ENCODE peak calls at places on chromosomes 16 and 17, in five cellular contexts. Q, G, P, E and B are unnamed samples.

GRCh38 chr17:40209404-40210093 is 9.6 kb upstream of the WIPF2 start:
- DNase-seq in Q (no peak), G (no peak), P (no peak), E (no peak), B (no peak)

GRCh38 chr16:21162661-21163151 is 4.2 kb downstream of the LDAF1 start:
- DNase-seq in Q (no peak), G (no peak), P (peak; percentile 31), E (no peak), B (no peak)

GRCh38 chr16:1781758-1782407 is 488 bp downstream of the SPSB3 start:
- DNase-seq in Q (no peak), G (no peak), P (peak; percentile 26), E (no peak), B (no peak)

GRCh38 chr17:40495140-40495539 is 6.3 kb downstream of the TNS4 start:
- DNase-seq in Q (no peak), G (no peak), P (no peak), E (no peak), B (no peak)

GRCh38 chr17:76386966-76387765 is 2.8 kb downstream of the SPHK1 start:
- DNase-seq in Q (no peak), G (no peak), P (no peak), E (no peak), B (no peak)

GRCh38 chr16:71407731-71408130 is 34.1 kb downstream of the TLE7 start:
- DNase-seq in Q (no peak), G (no peak), P (no peak), E (no peak), B (no peak)

GRCh38 chr17:15966183-15966878 is 21.4 kb downstream of the ADORA2B start:
- DNase-seq in Q (no peak), G (no peak), P (no peak), E (peak; percentile 93), B (no peak)

GRCh38 chr17:76408037-76408849 is 23.8 kb downstream of the SPHK1 start:
- DNase-seq in Q (peak; percentile 77), G (peak; percentile 42), P (no peak), E (peak; percentile 91), B (peak; percentile 68)

GRCh38 chr16:813204-813915 is 12.8 kb upstream of the GNG13 start:
- DNase-seq in Q (no peak), G (no peak), P (peak; percentile 45), E (peak; percentile 30), B (peak; percentile 45)

GRCh38 chr16:67963325-67964321 is 4.8 kb downstream of the SLC12A4 start:
- DNase-seq in Q (no peak), G (no peak), P (no peak), E (no peak), B (no peak)

GRCh38 chr16:35370617-35371016 is 1911.2 kb downstream of the TP53TG3F start:
- DNase-seq in Q (no peak), G (no peak), P (no peak), E (no peak), B (no peak)

GRCh38 chr17:78349831-78350631 is 9.8 kb downstream of the SOCS3 start:
- DNase-seq in Q (no peak), G (no peak), P (no peak), E (no peak), B (no peak)

GRCh38 chr16:22369221-22369811 is 5.1 kb downstream of the CDR2 start:
- DNase-seq in Q (no peak), G (no peak), P (no peak), E (peak; percentile 15), B (peak; percentile 41)

GRCh38 chr17:41692722-41693521 is 4.2 kb downstream of the EIF1 start:
- DNase-seq in Q (no peak), G (no peak), P (no peak), E (no peak), B (peak; percentile 39)

GRCh38 chr17:16933317-16934132 is 38.4 kb downstream of the TNFRSF13B start:
- DNase-seq in Q (no peak), G (no peak), P (peak; percentile 58), E (peak; percentile 22), B (no peak)

GRCh38 chr17:67021718-67022450 is 22.5 kb upstream of the CACNG1 start:
- DNase-seq in Q (no peak), G (no peak), P (no peak), E (no peak), B (no peak)

GRCh38 chr17:76174072-76174471 is 33.0 kb upstream of the FOXJ1 start:
- DNase-seq in Q (no peak), G (no peak), P (no peak), E (no peak), B (no peak)

GRCh38 chr16:1613728-1614225 is 1.6 kb downstream of the CRAMP1 start:
- DNase-seq in Q (no peak), G (no peak), P (no peak), E (no peak), B (no peak)

GRCh38 chr17:30831257-30831656 is 509 bp upstream of the ATAD5 start:
- DNase-seq in Q (no peak), G (no peak), P (no peak), E (no peak), B (no peak)

GRCh38 chr17:7972131-7972785 is 30.2 kb upstream of the GUCY2D start:
- DNase-seq in Q (no peak), G (no peak), P (no peak), E (no peak), B (no peak)

GRCh38 chr16:81401035-81401950 is 43.3 kb upstream of the CMIP start:
- DNase-seq in Q (no peak), G (peak; percentile 66), P (peak; percentile 23), E (peak; percentile 92), B (no peak)

GRCh38 chr16:55480228-55480655 is 1.2 kb downstream of the MMP2 start:
- DNase-seq in Q (no peak), G (no peak), P (peak; percentile 90), E (peak; percentile 4), B (no peak)

GRCh38 chr17:16363749-16364536 is 10.7 kb upstream of the CENPV start:
- DNase-seq in Q (peak; percentile 82), G (peak; percentile 72), P (peak; percentile 73), E (peak; percentile 92), B (peak; percentile 61)

GRCh38 chr17:40901981-40902862 is 17.2 kb upstream of the KRT20 start:
- DNase-seq in Q (no peak), G (peak; percentile 70), P (no peak), E (peak; percentile 95), B (no peak)

GRCh38 chr17:44807817-44808155 is 22.3 kb downstream of the GJC1 start:
- DNase-seq in Q (no peak), G (no peak), P (no peak), E (no peak), B (no peak)

GRCh38 chr17:40251576-40251975 is 32.5 kb downstream of the WIPF2 start:
- DNase-seq in Q (no peak), G (peak; percentile 78), P (no peak), E (peak; percentile 89), B (no peak)

GRCh38 chr17:55768946-55769624 is 18.2 kb downstream of the PCTP start:
- DNase-seq in Q (no peak), G (no peak), P (no peak), E (no peak), B (no peak)

GRCh38 chr17:15456972-15457722 is 10.3 kb downstream of the CDRT4 start:
- DNase-seq in Q (no peak), G (no peak), P (peak; percentile 88), E (peak; percentile 45), B (no peak)

GRCh38 chr16:51900221-51900780 is 646.6 kb downstream of the TOX3 start:
- DNase-seq in Q (no peak), G (no peak), P (no peak), E (no peak), B (no peak)
- H3K4me1 ChIP-seq in Q (no peaks in the 10 kb centered on the region), G (no peaks in the 10 kb centered on the region), P (no peaks in the 10 kb centered on the region), E (no peaks in the 10 kb centered on the region), B (no peaks in the 10 kb centered on the region)

GRCh38 chr16:14187517-14188338 is 116.6 kb downstream of the MRTFB start:
- DNase-seq in Q (no peak), G (no peak), P (no peak), E (no peak), B (no peak)
- H3K4me3 ChIP-seq in Q (no peak overlapping the region), G (no peak overlapping the region), P (peak overlapping the region; percentile 72), E (no peak overlapping the region), B (no peak overlapping the region)

GRCh38 chr17:50058296-50058945 is 2.5 kb downstream of the ITGA3 start:
- DNase-seq in Q (no peak), G (no peak), P (no peak), E (no peak), B (peak; percentile 29)

GRCh38 chr17:50056217-50056960 is 479 bp downstream of the ITGA3 start:
- DNase-seq in Q (peak; percentile 64), G (no peak), P (peak; percentile 48), E (peak; percentile 67), B (peak; percentile 51)

GRCh38 chr17:50057521-50057991 is 1.6 kb downstream of the ITGA3 start:
- DNase-seq in Q (no peak), G (no peak), P (no peak), E (no peak), B (no peak)

GRCh38 chr17:50055426-50056216 is at the start of gene ITGA3:
- DNase-seq in Q (peak; percentile 73), G (peak; percentile 98), P (peak; percentile 76), E (peak; percentile 98), B (peak; percentile 49)

DNA sequence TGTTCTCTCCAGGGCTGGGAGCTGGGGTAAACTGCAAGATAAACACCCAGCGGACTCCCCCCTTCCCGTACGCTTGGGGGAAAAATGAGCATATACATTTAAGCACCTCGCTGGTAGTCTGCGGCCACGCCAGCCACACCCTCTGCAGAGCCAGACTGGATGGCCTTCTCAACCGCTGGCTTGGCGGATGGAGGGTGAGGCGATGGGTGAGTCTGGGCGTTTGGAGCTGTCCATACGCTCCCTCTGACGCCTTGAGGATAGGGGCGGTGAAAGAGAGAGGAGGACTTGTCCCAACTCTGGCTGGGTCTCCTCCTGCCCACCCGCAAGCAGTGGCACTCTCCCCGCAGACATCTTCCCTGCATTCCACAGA is 1.0 kb downstream of the ITGA3 start:
- DNase-seq in Q (no peak), G (no peak), P (no peak), E (peak; percentile 52), B (no peak)
- H3K4me1 ChIP-seq in Q (peaks cover 10% of the 10 kb centered on the region), G (peaks cover 86% of the 10 kb centered on the region), P (peaks cover 59% of the 10 kb centered on the region), E (peaks cover 80% of the 10 kb centered on the region), B (peaks cover 12% of the 10 kb centered on the region)

GRCh38 chr17:80779961-80780380 is 211.7 kb upstream of the CHMP6 start:
- DNase-seq in Q (peak; percentile 13), G (no peak), P (no peak), E (no peak), B (no peak)
- H3K4me3 ChIP-seq in Q (no peak overlapping the region), G (no peak overlapping the region), P (no peak overlapping the region), E (no peak overlapping the region), B (no peak overlapping the region)

DNA sequence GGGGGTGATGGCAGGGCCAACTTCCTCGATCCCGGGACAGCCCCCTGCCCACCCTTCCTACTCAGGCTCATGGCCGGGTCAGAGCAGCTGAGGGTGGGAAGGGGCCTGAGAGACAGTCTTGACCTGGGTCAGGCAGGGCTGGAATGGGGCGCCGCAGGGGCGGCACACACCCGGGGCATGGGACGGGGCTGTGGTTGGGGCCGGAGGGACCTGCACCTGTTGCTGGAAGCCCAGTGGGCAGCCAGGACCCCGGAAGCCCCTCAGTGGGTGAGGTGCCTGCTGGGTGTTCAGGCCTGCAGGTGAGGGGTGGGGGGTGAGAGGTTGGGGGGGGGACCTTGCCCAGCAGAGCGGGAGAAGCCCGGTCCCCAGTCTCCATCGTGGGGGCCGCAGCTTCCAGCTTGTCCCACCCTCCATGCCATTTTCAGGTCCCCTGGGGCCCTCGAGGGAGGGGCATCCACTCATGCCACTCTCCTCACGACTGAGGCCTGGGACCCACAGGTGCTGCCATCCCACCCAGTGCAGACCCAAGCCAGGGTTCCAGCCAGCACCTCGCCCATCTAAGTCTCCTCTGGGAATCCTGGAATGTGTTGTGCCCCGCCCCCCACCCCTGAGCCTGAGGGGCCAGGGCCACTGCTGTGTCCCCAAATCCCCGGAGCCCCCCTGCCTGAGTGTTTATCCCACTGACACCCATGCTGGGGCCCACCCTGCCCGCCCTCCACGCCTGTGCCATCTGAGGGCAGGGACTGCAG is 43.4 kb upstream of the ACSF3 start:
- DNase-seq in Q (no peak), G (no peak), P (peak; percentile 11), E (no peak), B (no peak)
- H3K4me1 ChIP-seq in Q (no peaks in the 10 kb centered on the region), G (peaks cover 28% of the 10 kb centered on the region), P (no peaks in the 10 kb centered on the region), E (peaks cover 15% of the 10 kb centered on the region), B (no peaks in the 10 kb centered on the region)